ENCODE peak calls at places on chromosomes 13 and 19, in four cellular contexts. W is ascending aorta, N is mesothelial cell of epicardium, V is RKO. S is an unnamed sample.

GRCh38 chr13:83024955-83025594 is 857.2 kb downstream of the SLITRK1 start:
- DNase-seq in W (no peak), N (no peak), V (no peak), S (no peak)

GRCh38 chr19:35533822-35534521 is 716 bp downstream of the GAPDHS start:
- DNase-seq in W (no peak), N (no peak), V (no peak), S (peak; percentile 48)

GRCh38 chr13:97263160-97263559 is 41.0 kb downstream of the MBNL2 start:
- DNase-seq in W (no peak), N (no peak), V (no peak), S (no peak)

GRCh38 chr19:3536429-3537100 is 2.4 kb upstream of the TEKTIP1 start:
- DNase-seq in W (no peak), N (no peak), V (no peak), S (no peak)

GRCh38 chr19:4971816-4972495 is 3.0 kb downstream of the KDM4B start:
- DNase-seq in W (no peak), N (no peak), V (no peak), S (no peak)

GRCh38 chr13:99356216-99357089 is 49.3 kb upstream of the GPR183 start:
- DNase-seq in W (no peak), N (no peak), V (no peak), S (peak; percentile 76)

GRCh38 chr19:459724-460511 is 915 bp downstream of the SHC2 start:
- DNase-seq in W (no peak), N (peak; percentile 78), V (peak; percentile 55), S (peak; percentile 8)

GRCh38 chr19:48330012-48330681 is 4.8 kb downstream of the EMP3 start:
- DNase-seq in W (no peak), N (peak; percentile 54), V (no peak), S (no peak)

GRCh38 chr19:6060600-6061391 is 49.5 kb downstream of the RFX2 start:
- DNase-seq in W (no peak), N (no peak), V (no peak), S (peak; percentile 88)

GRCh38 chr19:7516281-7516862 is 469 bp downstream of the ZNF358 start:
- DNase-seq in W (no peak), N (no peak), V (no peak), S (no peak)

GRCh38 chr13:111115051-111115840 is at the start of gene ARHGEF7:
- DNase-seq in W (no peak), N (no peak), V (no peak), S (no peak)

GRCh38 chr13:101343128-101343787 is 73.0 kb downstream of the NALCN start:
- DNase-seq in W (no peak), N (no peak), V (no peak), S (no peak)

GRCh38 chr13:29674532-29674931 is 79.0 kb upstream of the SLC7A1 start:
- DNase-seq in W (no peak), N (no peak), V (no peak), S (peak; percentile 65)

GRCh38 chr19:29789007-29789406 is 22.8 kb upstream of the CCNE1 start:
- DNase-seq in W (no peak), N (no peak), V (no peak), S (peak; percentile 11)

GRCh38 chr19:2307518-2308012 is 389 bp downstream of the LINGO3 start:
- DNase-seq in W (no peak), N (no peak), V (no peak), S (no peak)

GRCh38 chr13:29465741-29466293 is 129.7 kb downstream of the SLC7A1 start:
- DNase-seq in W (no peak), N (no peak), V (no peak), S (peak; percentile 53)

GRCh38 chr19:41226053-41226873 is 7.2 kb downstream of the AXL start:
- DNase-seq in W (peak; percentile 37), N (no peak), V (peak; percentile 90), S (peak; percentile 93)

GRCh38 chr19:5559804-5560133 is 8.0 kb downstream of the TINCR start:
- DNase-seq in W (no peak), N (no peak), V (no peak), S (no peak)

GRCh38 chr13:112251930-112252585 is 124.1 kb upstream of the SPACA7 start:
- DNase-seq in W (no peak), N (no peak), V (no peak), S (no peak)

GRCh38 chr13:94332360-94333040 is 147.0 kb downstream of the DCT start:
- DNase-seq in W (no peak), N (no peak), V (no peak), S (no peak)

GRCh38 chr19:45408121-45408520 is 1.7 kb downstream of the POLR1G start:
- DNase-seq in W (no peak), N (no peak), V (no peak), S (no peak)

GRCh38 chr19:7227735-7228134 is 66.5 kb downstream of the INSR start:
- DNase-seq in W (no peak), N (no peak), V (no peak), S (no peak)

GRCh38 chr19:1264801-1265610 is 4.1 kb upstream of the CIRBP start:
- DNase-seq in W (no peak), N (no peak), V (peak; percentile 85), S (peak; percentile 90)

GRCh38 chr19:13888281-13888680 is 11.3 kb downstream of the NANOS3 start:
- DNase-seq in W (no peak), N (no peak), V (no peak), S (no peak)

GRCh38 chr19:10503002-10503789 is at the start of gene KEAP1:
- DNase-seq in W (no peak), N (no peak), V (peak; percentile 19), S (peak; percentile 19)

GRCh38 chr13:77554079-77554478 is 18.6 kb downstream of the SCEL start:
- DNase-seq in W (no peak), N (no peak), V (no peak), S (no peak)

GRCh38 chr13:93270769-93271753 is 44.5 kb downstream of the GPC6 start:
- DNase-seq in W (no peak), N (no peak), V (no peak), S (no peak)

GRCh38 chr13:43567608-43568007 is 219.2 kb downstream of the ENOX1 start:
- DNase-seq in W (no peak), N (no peak), V (no peak), S (peak; percentile 56)

GRCh38 chr13:93708323-93709075 is 481.9 kb downstream of the GPC6 start:
- DNase-seq in W (no peak), N (no peak), V (no peak), S (no peak)

GRCh38 chr19:1672038-1672768 is 19.8 kb upstream of the TCF3 start:
- DNase-seq in W (no peak), N (no peak), V (no peak), S (peak; percentile 31)

GRCh38 chr13:109408596-109409382 is 377.6 kb downstream of the IRS2 start:
- DNase-seq in W (no peak), N (no peak), V (no peak), S (peak; percentile 45)

GRCh38 chr13:112142401-112142930 is 75.5 kb downstream of the SOX1 start:
- DNase-seq in W (no peak), N (no peak), V (no peak), S (no peak)

GRCh38 chr19:38710928-38711725 is 33.1 kb downstream of the CAPN12 start:
- DNase-seq in W (no peak), N (no peak), V (no peak), S (no peak)

GRCh38 chr13:57627663-57628062 is 3.9 kb upstream of the PCDH17 start:
- DNase-seq in W (no peak), N (no peak), V (peak; percentile 68), S (peak; percentile 7)

GRCh38 chr19:44615529-44616247 is 2.3 kb downstream of the IGSF23 start:
- DNase-seq in W (no peak), N (no peak), V (no peak), S (no peak)

GRCh38 chr19:43564800-43565199 is 10.5 kb downstream of the XRCC1 start:
- DNase-seq in W (no peak), N (no peak), V (no peak), S (no peak)

GRCh38 chr13:27635256-27635655 is 13.6 kb downstream of the POLR1D start:
- DNase-seq in W (no peak), N (no peak), V (no peak), S (no peak)

GRCh38 chr13:113950451-113951245 is 23.2 kb downstream of the C13orf46 start:
- DNase-seq in W (no peak), N (no peak), V (no peak), S (no peak)